ENCODE peak calls at places on chromosome 5, in seven cellular contexts. One of them, this sample, is unnamed.

GRCh38 chr5:44454002-44454401 is 64.8 kb upstream of the FGF10 start:
- DNase-seq in heart right ventricle: no peak
- DNase-seq in NCI-H1048: no peak
- DNase-seq in left ventricle myocardium superior: no peak
- DNase-seq in NCI-H1417 treated with DMSO at 0.1 percent for 48 hours: no peak
- DNase-seq in effector memory CD4-positive, alpha-beta T cell: no peak
- DNase-seq in G401: no peak
- DNase-seq in this sample: no peak

GRCh38 chr5:176132471-176133288 is 105.5 kb upstream of the SIMC1 start:
- DNase-seq in NCI-H1417 treated with DMSO at 0.1 percent for 48 hours: no peak
- DNase-seq in G401: no peak
- DNase-seq in effector memory CD4-positive, alpha-beta T cell: no peak
- DNase-seq in heart right ventricle: no peak
- DNase-seq in left ventricle myocardium superior: peak; percentile 22
- DNase-seq in NCI-H1048: no peak
- DNase-seq in this sample: no peak

GRCh38 chr5:117249086-117249815 is 674.6 kb upstream of the SEMA6A start:
- DNase-seq in NCI-H1417 treated with DMSO at 0.1 percent for 48 hours: no peak
- DNase-seq in NCI-H1048: no peak
- DNase-seq in G401: no peak
- DNase-seq in effector memory CD4-positive, alpha-beta T cell: no peak
- DNase-seq in left ventricle myocardium superior: no peak
- DNase-seq in heart right ventricle: no peak
- DNase-seq in this sample: no peak

GRCh38 chr5:79938468-79938867 is 52.6 kb downstream of the MTX3 start:
- DNase-seq in left ventricle myocardium superior: no peak
- DNase-seq in NCI-H1048: no peak
- DNase-seq in NCI-H1417 treated with DMSO at 0.1 percent for 48 hours: no peak
- DNase-seq in effector memory CD4-positive, alpha-beta T cell: no peak
- DNase-seq in G401: no peak
- DNase-seq in heart right ventricle: no peak
- DNase-seq in this sample: no peak

GRCh38 chr5:98905857-98906688 is 22.7 kb downstream of the CHD1 start:
- DNase-seq in NCI-H1048: peak; percentile 14
- DNase-seq in G401: peak; percentile 76
- DNase-seq in heart right ventricle: no peak
- DNase-seq in NCI-H1417 treated with DMSO at 0.1 percent for 48 hours: no peak
- DNase-seq in left ventricle myocardium superior: no peak
- DNase-seq in effector memory CD4-positive, alpha-beta T cell: no peak
- DNase-seq in this sample: peak; percentile 76

GRCh38 chr5:75756191-75756590 is 39.0 kb upstream of the POC5 start:
- DNase-seq in heart right ventricle: no peak
- DNase-seq in effector memory CD4-positive, alpha-beta T cell: no peak
- DNase-seq in NCI-H1417 treated with DMSO at 0.1 percent for 48 hours: no peak
- DNase-seq in G401: no peak
- DNase-seq in NCI-H1048: no peak
- DNase-seq in left ventricle myocardium superior: no peak
- DNase-seq in this sample: no peak

GRCh38 chr5:147751156-147751830 is 31.2 kb downstream of the JAKMIP2 start:
- DNase-seq in effector memory CD4-positive, alpha-beta T cell: no peak
- DNase-seq in NCI-H1417 treated with DMSO at 0.1 percent for 48 hours: no peak
- DNase-seq in G401: no peak
- DNase-seq in heart right ventricle: no peak
- DNase-seq in NCI-H1048: no peak
- DNase-seq in left ventricle myocardium superior: no peak
- DNase-seq in this sample: no peak

GRCh38 chr5:169804861-169805260 is 167.8 kb downstream of the DOCK2 start:
- DNase-seq in NCI-H1048: no peak
- DNase-seq in left ventricle myocardium superior: no peak
- DNase-seq in NCI-H1417 treated with DMSO at 0.1 percent for 48 hours: no peak
- DNase-seq in effector memory CD4-positive, alpha-beta T cell: no peak
- DNase-seq in heart right ventricle: no peak
- DNase-seq in G401: no peak
- DNase-seq in this sample: no peak

GRCh38 chr5:149939572-149939971 is 5.0 kb downstream of the PDE6A start:
- DNase-seq in NCI-H1048: no peak
- DNase-seq in heart right ventricle: no peak
- DNase-seq in NCI-H1417 treated with DMSO at 0.1 percent for 48 hours: no peak
- DNase-seq in left ventricle myocardium superior: no peak
- DNase-seq in G401: no peak
- DNase-seq in effector memory CD4-positive, alpha-beta T cell: no peak
- DNase-seq in this sample: no peak

GRCh38 chr5:74384851-74385250 is 255.7 kb downstream of the ENC1 start:
- DNase-seq in effector memory CD4-positive, alpha-beta T cell: no peak
- DNase-seq in left ventricle myocardium superior: no peak
- DNase-seq in NCI-H1417 treated with DMSO at 0.1 percent for 48 hours: no peak
- DNase-seq in G401: no peak
- DNase-seq in heart right ventricle: no peak
- DNase-seq in NCI-H1048: no peak
- DNase-seq in this sample: no peak

GRCh38 chr5:139210585-139210984 is 12.4 kb upstream of the SIL1 start:
- DNase-seq in G401: no peak
- DNase-seq in heart right ventricle: no peak
- DNase-seq in effector memory CD4-positive, alpha-beta T cell: no peak
- DNase-seq in NCI-H1417 treated with DMSO at 0.1 percent for 48 hours: no peak
- DNase-seq in left ventricle myocardium superior: no peak
- DNase-seq in NCI-H1048: no peak
- DNase-seq in this sample: no peak

GRCh38 chr5:15013654-15014463 is 142.3 kb upstream of the ANKH start:
- DNase-seq in G401: peak; percentile 74
- DNase-seq in heart right ventricle: peak; percentile 25
- DNase-seq in left ventricle myocardium superior: no peak
- DNase-seq in NCI-H1048: peak; percentile 31
- DNase-seq in effector memory CD4-positive, alpha-beta T cell: no peak
- DNase-seq in NCI-H1417 treated with DMSO at 0.1 percent for 48 hours: no peak
- DNase-seq in this sample: peak; percentile 71

GRCh38 chr5:56060276-56061110 is 65.7 kb upstream of the IL6ST start:
- DNase-seq in heart right ventricle: no peak
- DNase-seq in NCI-H1048: no peak
- DNase-seq in effector memory CD4-positive, alpha-beta T cell: no peak
- DNase-seq in left ventricle myocardium superior: no peak
- DNase-seq in G401: no peak
- DNase-seq in NCI-H1417 treated with DMSO at 0.1 percent for 48 hours: no peak
- DNase-seq in this sample: no peak

GRCh38 chr5:147898875-147899401 is 7.4 kb downstream of the C5orf46 start:
- DNase-seq in heart right ventricle: no peak
- DNase-seq in G401: no peak
- DNase-seq in NCI-H1417 treated with DMSO at 0.1 percent for 48 hours: no peak
- DNase-seq in effector memory CD4-positive, alpha-beta T cell: no peak
- DNase-seq in NCI-H1048: no peak
- DNase-seq in left ventricle myocardium superior: no peak
- DNase-seq in this sample: no peak

GRCh38 chr5:5826911-5827310 is 404.4 kb downstream of the ICE1 start:
- DNase-seq in G401: no peak
- DNase-seq in effector memory CD4-positive, alpha-beta T cell: no peak
- DNase-seq in NCI-H1048: no peak
- DNase-seq in left ventricle myocardium superior: no peak
- DNase-seq in heart right ventricle: no peak
- DNase-seq in NCI-H1417 treated with DMSO at 0.1 percent for 48 hours: no peak
- DNase-seq in this sample: no peak

GRCh38 chr5:59694416-59694815 is 199.1 kb downstream of the PDE4D start:
- DNase-seq in left ventricle myocardium superior: no peak
- DNase-seq in NCI-H1048: no peak
- DNase-seq in heart right ventricle: no peak
- DNase-seq in NCI-H1417 treated with DMSO at 0.1 percent for 48 hours: no peak
- DNase-seq in effector memory CD4-positive, alpha-beta T cell: no peak
- DNase-seq in G401: no peak
- DNase-seq in this sample: no peak

GRCh38 chr5:68746220-68747076 is 347.4 kb upstream of the SLC30A5 start:
- DNase-seq in NCI-H1417 treated with DMSO at 0.1 percent for 48 hours: no peak
- DNase-seq in left ventricle myocardium superior: no peak
- DNase-seq in NCI-H1048: no peak
- DNase-seq in effector memory CD4-positive, alpha-beta T cell: no peak
- DNase-seq in heart right ventricle: no peak
- DNase-seq in G401: no peak
- DNase-seq in this sample: no peak

GRCh38 chr5:10684303-10685086 is 76.5 kb downstream of the DAP start:
- DNase-seq in left ventricle myocardium superior: no peak
- DNase-seq in G401: no peak
- DNase-seq in effector memory CD4-positive, alpha-beta T cell: no peak
- DNase-seq in NCI-H1048: no peak
- DNase-seq in NCI-H1417 treated with DMSO at 0.1 percent for 48 hours: no peak
- DNase-seq in heart right ventricle: no peak
- DNase-seq in this sample: no peak

GRCh38 chr5:110356687-110357086 is 369.8 kb downstream of the TMEM232 start:
- DNase-seq in NCI-H1048: no peak
- DNase-seq in effector memory CD4-positive, alpha-beta T cell: no peak
- DNase-seq in G401: no peak
- DNase-seq in NCI-H1417 treated with DMSO at 0.1 percent for 48 hours: no peak
- DNase-seq in left ventricle myocardium superior: no peak
- DNase-seq in heart right ventricle: no peak
- DNase-seq in this sample: no peak

GRCh38 chr5:160269017-160269416 is 39.7 kb downstream of the FABP6 start:
- DNase-seq in heart right ventricle: peak; percentile 94
- DNase-seq in left ventricle myocardium superior: peak; percentile 92
- DNase-seq in effector memory CD4-positive, alpha-beta T cell: no peak
- DNase-seq in NCI-H1417 treated with DMSO at 0.1 percent for 48 hours: no peak
- DNase-seq in NCI-H1048: no peak
- DNase-seq in G401: peak; percentile 72
- DNase-seq in this sample: peak; percentile 61

GRCh38 chr5:100900796-100901731 is 2.0 kb downstream of the ST8SIA4 start:
- DNase-seq in NCI-H1048: no peak
- DNase-seq in NCI-H1417 treated with DMSO at 0.1 percent for 48 hours: peak; percentile 10
- DNase-seq in heart right ventricle: peak; percentile 76
- DNase-seq in G401: no peak
- DNase-seq in left ventricle myocardium superior: peak; percentile 76
- DNase-seq in effector memory CD4-positive, alpha-beta T cell: peak; percentile 84
- DNase-seq in this sample: no peak

GRCh38 chr5:102583663-102584062 is 84.9 kb upstream of the SLCO6A1 start:
- DNase-seq in effector memory CD4-positive, alpha-beta T cell: no peak
- DNase-seq in NCI-H1048: no peak
- DNase-seq in G401: peak; percentile 60
- DNase-seq in left ventricle myocardium superior: no peak
- DNase-seq in heart right ventricle: no peak
- DNase-seq in NCI-H1417 treated with DMSO at 0.1 percent for 48 hours: peak; percentile 41
- DNase-seq in this sample: peak; percentile 55

GRCh38 chr5:65790371-65791163 is 68.6 kb downstream of the NLN start:
- DNase-seq in left ventricle myocardium superior: no peak
- DNase-seq in G401: no peak
- DNase-seq in NCI-H1417 treated with DMSO at 0.1 percent for 48 hours: no peak
- DNase-seq in NCI-H1048: no peak
- DNase-seq in effector memory CD4-positive, alpha-beta T cell: no peak
- DNase-seq in heart right ventricle: no peak
- DNase-seq in this sample: no peak

GRCh38 chr5:54390015-54390414 is 65.5 kb upstream of the HSPB3 start:
- DNase-seq in effector memory CD4-positive, alpha-beta T cell: no peak
- DNase-seq in NCI-H1048: no peak
- DNase-seq in heart right ventricle: no peak
- DNase-seq in left ventricle myocardium superior: no peak
- DNase-seq in G401: peak; percentile 71
- DNase-seq in NCI-H1417 treated with DMSO at 0.1 percent for 48 hours: no peak
- DNase-seq in this sample: peak; percentile 65

GRCh38 chr5:87170799-87171198 is 96.9 kb upstream of the RASA1 start:
- DNase-seq in heart right ventricle: no peak
- DNase-seq in NCI-H1417 treated with DMSO at 0.1 percent for 48 hours: no peak
- DNase-seq in NCI-H1048: no peak
- DNase-seq in left ventricle myocardium superior: no peak
- DNase-seq in G401: no peak
- DNase-seq in effector memory CD4-positive, alpha-beta T cell: no peak
- DNase-seq in this sample: no peak

GRCh38 chr5:150809363-150809762 is 30.8 kb downstream of the SMIM3 start:
- DNase-seq in heart right ventricle: no peak
- DNase-seq in G401: no peak
- DNase-seq in effector memory CD4-positive, alpha-beta T cell: no peak
- DNase-seq in NCI-H1048: no peak
- DNase-seq in NCI-H1417 treated with DMSO at 0.1 percent for 48 hours: no peak
- DNase-seq in left ventricle myocardium superior: no peak
- DNase-seq in this sample: no peak

GRCh38 chr5:154421868-154422267 is 23.9 kb upstream of the SAP30L start:
- DNase-seq in heart right ventricle: no peak
- DNase-seq in NCI-H1417 treated with DMSO at 0.1 percent for 48 hours: no peak
- DNase-seq in effector memory CD4-positive, alpha-beta T cell: no peak
- DNase-seq in NCI-H1048: no peak
- DNase-seq in left ventricle myocardium superior: no peak
- DNase-seq in G401: no peak
- DNase-seq in this sample: peak; percentile 18

GRCh38 chr5:131281133-131281867 is 17.4 kb downstream of the CDC42SE2 start:
- DNase-seq in NCI-H1048: no peak
- DNase-seq in heart right ventricle: no peak
- DNase-seq in effector memory CD4-positive, alpha-beta T cell: no peak
- DNase-seq in G401: no peak
- DNase-seq in left ventricle myocardium superior: no peak
- DNase-seq in NCI-H1417 treated with DMSO at 0.1 percent for 48 hours: no peak
- DNase-seq in this sample: no peak

GRCh38 chr5:148833122-148833521 is 6.7 kb downstream of the ADRB2 start:
- DNase-seq in NCI-H1417 treated with DMSO at 0.1 percent for 48 hours: no peak
- DNase-seq in NCI-H1048: no peak
- DNase-seq in G401: no peak
- DNase-seq in heart right ventricle: no peak
- DNase-seq in left ventricle myocardium superior: no peak
- DNase-seq in effector memory CD4-positive, alpha-beta T cell: no peak
- DNase-seq in this sample: no peak

GRCh38 chr5:159263569-159263905 is 447 bp downstream of the UBLCP1 start:
- DNase-seq in effector memory CD4-positive, alpha-beta T cell: no peak
- DNase-seq in NCI-H1417 treated with DMSO at 0.1 percent for 48 hours: no peak
- DNase-seq in G401: no peak
- DNase-seq in left ventricle myocardium superior: no peak
- DNase-seq in heart right ventricle: no peak
- DNase-seq in NCI-H1048: no peak
- DNase-seq in this sample: no peak

GRCh38 chr5:158810615-158811014 is 289.1 kb downstream of the EBF1 start:
- DNase-seq in G401: peak; percentile 30
- DNase-seq in left ventricle myocardium superior: no peak
- DNase-seq in effector memory CD4-positive, alpha-beta T cell: no peak
- DNase-seq in heart right ventricle: no peak
- DNase-seq in NCI-H1048: no peak
- DNase-seq in NCI-H1417 treated with DMSO at 0.1 percent for 48 hours: no peak
- DNase-seq in this sample: no peak

GRCh38 chr5:9716838-9717281 is 86.7 kb upstream of the TAS2R1 start:
- DNase-seq in left ventricle myocardium superior: no peak
- DNase-seq in heart right ventricle: no peak
- DNase-seq in NCI-H1048: no peak
- DNase-seq in G401: no peak
- DNase-seq in NCI-H1417 treated with DMSO at 0.1 percent for 48 hours: no peak
- DNase-seq in effector memory CD4-positive, alpha-beta T cell: no peak
- DNase-seq in this sample: no peak

GRCh38 chr5:135565691-135566421 is 12.9 kb downstream of the CXCL14 start:
- DNase-seq in NCI-H1417 treated with DMSO at 0.1 percent for 48 hours: no peak
- DNase-seq in NCI-H1048: peak; percentile 19
- DNase-seq in left ventricle myocardium superior: peak; percentile 83
- DNase-seq in effector memory CD4-positive, alpha-beta T cell: peak; percentile 36
- DNase-seq in heart right ventricle: peak; percentile 41
- DNase-seq in G401: peak; percentile 47
- DNase-seq in this sample: peak; percentile 58

GRCh38 chr5:40877371-40877988 is 31.8 kb upstream of the C7 start:
- DNase-seq in NCI-H1048: no peak
- DNase-seq in NCI-H1417 treated with DMSO at 0.1 percent for 48 hours: no peak
- DNase-seq in G401: no peak
- DNase-seq in left ventricle myocardium superior: no peak
- DNase-seq in effector memory CD4-positive, alpha-beta T cell: no peak
- DNase-seq in heart right ventricle: no peak
- DNase-seq in this sample: no peak

GRCh38 chr5:93461751-93462150 is 119.3 kb downstream of the NR2F1-AS1 start:
- DNase-seq in G401: no peak
- DNase-seq in NCI-H1417 treated with DMSO at 0.1 percent for 48 hours: no peak
- DNase-seq in effector memory CD4-positive, alpha-beta T cell: no peak
- DNase-seq in heart right ventricle: no peak
- DNase-seq in NCI-H1048: no peak
- DNase-seq in left ventricle myocardium superior: no peak
- DNase-seq in this sample: no peak

GRCh38 chr5:175885813-175886212 is 14.4 kb downstream of the CPLX2 start:
- DNase-seq in NCI-H1417 treated with DMSO at 0.1 percent for 48 hours: no peak
- DNase-seq in heart right ventricle: no peak
- DNase-seq in NCI-H1048: no peak
- DNase-seq in effector memory CD4-positive, alpha-beta T cell: no peak
- DNase-seq in G401: peak; percentile 38
- DNase-seq in left ventricle myocardium superior: no peak
- DNase-seq in this sample: no peak

GRCh38 chr5:155625897-155626543 is 612.5 kb downstream of the KIF4B start:
- DNase-seq in NCI-H1048: no peak
- DNase-seq in NCI-H1417 treated with DMSO at 0.1 percent for 48 hours: no peak
- DNase-seq in heart right ventricle: no peak
- DNase-seq in G401: no peak
- DNase-seq in left ventricle myocardium superior: no peak
- DNase-seq in effector memory CD4-positive, alpha-beta T cell: no peak
- DNase-seq in this sample: no peak

GRCh38 chr5:166909040-166909439 is 1382.4 kb upstream of the WWC1 start:
- DNase-seq in NCI-H1048: no peak
- DNase-seq in left ventricle myocardium superior: no peak
- DNase-seq in NCI-H1417 treated with DMSO at 0.1 percent for 48 hours: no peak
- DNase-seq in G401: no peak
- DNase-seq in effector memory CD4-positive, alpha-beta T cell: no peak
- DNase-seq in heart right ventricle: no peak
- DNase-seq in this sample: no peak